ENCODE peak calls at places on chromosomes 6 and 20, in four cellular contexts. A, B, Z and S are unnamed samples.

GRCh38 chr6:104632565-104632964 is 227.2 kb downstream of the HACE1 start:
- DNase-seq in A (no peak), B (no peak), Z (no peak), S (peak; percentile 86)

GRCh38 chr20:22905667-22906066 is 129.4 kb upstream of the SSTR4 start:
- DNase-seq in A (no peak), B (peak; percentile 40), Z (peak; percentile 21), S (no peak)

GRCh38 chr20:45798935-45799642 is 7.3 kb downstream of the DNTTIP1 start:
- DNase-seq in A (no peak), B (no peak), Z (peak; percentile 33), S (peak; percentile 82)

GRCh38 chr20:60053125-60053812 is 95.0 kb downstream of the CDH26 start:
- DNase-seq in A (no peak), B (no peak), Z (no peak), S (no peak)

GRCh38 chr20:34040300-34041015 is 46.7 kb downstream of the RALY start:
- DNase-seq in A (no peak), B (peak; percentile 18), Z (no peak), S (no peak)

GRCh38 chr6:136745300-136745699 is 47.0 kb downstream of the MAP3K5 start:
- DNase-seq in A (no peak), B (no peak), Z (no peak), S (no peak)

GRCh38 chr6:5981274-5982026 is 25.3 kb downstream of the NRN1 start:
- DNase-seq in A (no peak), B (no peak), Z (no peak), S (no peak)

GRCh38 chr6:75723382-75723781 is 25.7 kb upstream of the MYO6 start:
- DNase-seq in A (no peak), B (no peak), Z (no peak), S (no peak)

GRCh38 chr6:13355969-13356368 is 27.6 kb upstream of the TBC1D7 start:
- DNase-seq in A (no peak), B (no peak), Z (no peak), S (no peak)

DNA sequence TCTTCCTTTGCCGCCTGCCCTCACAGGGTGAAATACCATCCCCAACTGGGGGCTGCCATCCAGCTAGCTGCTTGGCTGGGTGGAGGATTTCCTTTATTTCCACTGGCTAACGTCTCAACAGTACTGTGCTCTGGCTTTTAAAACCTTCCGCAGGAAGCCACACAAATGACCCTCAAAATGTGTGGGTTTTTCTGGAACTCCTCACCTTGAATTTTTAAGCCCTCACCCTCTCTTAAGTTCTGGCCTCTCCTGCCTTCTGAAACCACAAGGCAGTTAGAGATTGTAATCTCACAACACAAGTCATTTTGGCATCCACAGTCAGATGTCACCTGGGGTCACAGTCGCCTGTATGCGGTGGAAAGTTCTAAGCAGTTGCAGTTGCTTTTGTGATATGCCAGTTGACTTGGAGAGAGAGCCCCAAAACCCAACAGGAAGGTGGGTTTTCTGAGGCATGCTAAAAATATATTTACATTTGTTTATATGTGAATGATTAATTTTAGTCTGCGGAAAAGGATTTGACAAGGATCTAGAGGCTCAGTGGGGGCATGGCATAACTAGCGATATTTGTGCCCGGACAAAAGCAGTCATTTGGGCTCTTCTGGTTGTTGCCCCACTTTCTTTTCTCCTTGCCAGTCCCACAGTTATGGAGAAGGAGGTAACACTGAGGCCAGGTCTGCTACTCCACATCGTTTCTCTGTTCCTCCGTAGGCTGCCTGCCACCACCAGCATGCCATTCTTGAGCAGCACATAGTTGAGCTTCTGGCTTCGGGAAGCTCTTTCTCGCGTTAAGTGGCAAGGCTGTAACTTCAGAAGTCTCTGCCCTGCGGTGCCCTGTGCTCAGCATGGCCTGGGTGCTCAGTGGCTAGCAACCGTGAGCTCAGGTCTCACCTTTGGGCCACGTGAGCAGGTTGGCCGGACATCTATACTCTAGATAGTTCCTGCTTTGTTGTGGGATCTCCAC is 335.3 kb downstream of the CD83 start:
- DNase-seq in A (no peak), B (no peak), Z (no peak), S (no peak)
- H3K4me3 ChIP-seq in A (no peak overlapping the region), B (no peak overlapping the region), Z (no peak overlapping the region), S (no peak overlapping the region)

DNA sequence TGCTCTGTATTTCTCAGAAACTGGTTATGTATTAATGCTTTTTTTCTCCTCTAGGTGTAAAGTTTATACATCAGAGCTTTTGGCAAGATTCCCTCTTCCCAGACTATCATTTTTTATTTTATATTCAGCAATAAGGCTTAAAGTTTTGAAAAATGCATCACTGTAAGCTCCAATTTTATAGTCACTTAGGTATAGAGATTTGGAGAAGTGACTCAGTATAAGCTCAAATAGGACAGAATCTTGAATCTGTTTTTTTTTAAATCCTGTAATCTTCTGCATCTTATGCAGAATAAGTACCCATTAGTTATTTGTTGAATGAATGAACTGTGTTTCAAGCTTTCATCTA is 1.0 kb downstream of the NCOA7 start:
- DNase-seq in A (no peak), B (no peak), Z (no peak), S (no peak)
- H3K4me3 ChIP-seq in A (peak overlapping the region; percentile 97), B (peak overlapping the region; percentile 94), Z (peak overlapping the region; percentile 91), S (peak overlapping the region; percentile 90)

GRCh38 chr20:64050261-64051032 is 1.0 kb upstream of the SOX18 start:
- DNase-seq in A (no peak), B (no peak), Z (no peak), S (no peak)

GRCh38 chr20:64048402-64049044 is 916 bp downstream of the SOX18 start:
- DNase-seq in A (no peak), B (no peak), Z (no peak), S (no peak)

GRCh38 chr20:64049887-64050260 is 435 bp upstream of the SOX18 start:
- DNase-seq in A (no peak), B (peak; percentile 47), Z (no peak), S (no peak)

GRCh38 chr20:64047968-64048401 is 1.5 kb downstream of the SOX18 start:
- DNase-seq in A (no peak), B (no peak), Z (no peak), S (no peak)

GRCh38 chr20:64049060-64049886 is at the start of gene SOX18:
- DNase-seq in A (no peak), B (peak; percentile 64), Z (no peak), S (no peak)
- H3K4me3 ChIP-seq in A (peak within 1 kb of the TSS; percentile 31), B (peak within 1 kb of the TSS; percentile 71), Z (no peak within 1 kb of the TSS), S (no peak within 1 kb of the TSS)

GRCh38 chr6:151014404-151015150 is 149.1 kb downstream of the MTHFD1L start:
- DNase-seq in A (no peak), B (peak; percentile 62), Z (peak; percentile 56), S (peak; percentile 70)
- H3K4me3 ChIP-seq in A (no peak overlapping the region), B (peak overlapping the region; percentile 24), Z (no peak overlapping the region), S (no peak overlapping the region)

DNA sequence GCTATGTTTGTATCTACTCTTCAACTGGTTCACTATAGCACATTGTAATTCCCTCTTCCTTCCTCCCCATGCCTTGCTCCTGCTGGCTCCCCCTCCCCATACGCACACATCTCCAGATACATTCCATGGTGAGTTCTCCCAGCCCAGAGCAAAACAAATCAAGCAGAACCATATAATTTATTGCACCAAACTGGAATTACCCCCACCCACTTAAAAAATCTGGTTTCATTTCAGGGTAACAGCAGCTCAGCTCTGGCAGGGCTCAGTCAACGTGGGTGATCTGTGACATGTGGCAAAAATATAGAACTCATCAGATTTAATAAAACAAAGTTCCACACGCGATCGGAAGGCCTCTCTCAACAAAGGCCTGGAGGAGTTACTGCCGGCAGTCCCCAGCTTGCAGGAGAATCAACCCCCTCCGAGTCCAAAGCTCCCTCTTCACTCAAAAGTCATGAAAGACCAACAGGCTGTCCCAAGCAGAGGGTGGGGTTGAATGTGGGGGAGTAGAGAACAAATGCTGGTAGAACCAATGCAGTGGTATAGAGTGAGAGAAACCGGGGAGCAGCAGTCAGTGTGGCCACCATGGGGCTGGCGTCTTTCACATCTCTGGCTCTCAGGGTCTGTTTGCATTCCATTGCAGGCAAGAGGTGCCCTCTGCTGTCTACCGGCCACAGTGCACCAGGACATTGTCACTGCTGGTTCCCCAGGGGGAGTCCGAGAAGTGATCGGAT is 323.3 kb upstream of the NT5E start:
- DNase-seq in A (no peak), B (peak; percentile 27), Z (peak; percentile 41), S (peak; percentile 33)
- H3K4me3 ChIP-seq in A (peak overlapping the region; percentile 41), B (no peak overlapping the region), Z (no peak overlapping the region), S (no peak overlapping the region)

GRCh38 chr6:90544741-90545140 is 42.1 kb downstream of the MAP3K7 start:
- DNase-seq in A (no peak), B (no peak), Z (no peak), S (no peak)

GRCh38 chr6:90544085-90544484 is 42.8 kb downstream of the MAP3K7 start:
- DNase-seq in A (no peak), B (no peak), Z (no peak), S (no peak)

GRCh38 chr6:90545450-90545849 is 41.4 kb downstream of the MAP3K7 start:
- DNase-seq in A (no peak), B (no peak), Z (no peak), S (no peak)

GRCh38 chr6:90548001-90548400 is 38.9 kb downstream of the MAP3K7 start:
- DNase-seq in A (no peak), B (no peak), Z (no peak), S (no peak)

DNA sequence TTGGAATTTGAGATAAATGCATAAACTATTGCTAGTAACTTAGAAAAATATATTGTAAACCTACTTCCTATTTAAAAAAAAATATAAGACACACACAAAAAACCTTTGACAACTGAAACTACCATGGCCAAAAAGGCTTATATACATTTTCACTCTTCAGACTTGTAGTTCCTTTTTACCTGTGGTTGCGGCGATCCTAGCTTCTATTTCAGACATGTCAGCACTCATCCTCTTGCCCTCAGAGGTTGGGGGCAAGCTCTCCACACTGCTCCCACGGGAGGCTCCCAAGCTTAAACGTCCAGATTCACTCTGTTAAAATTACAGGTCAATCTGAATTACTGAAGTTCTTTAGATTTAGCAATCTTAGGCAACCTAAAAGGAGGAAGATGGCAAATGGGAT is 39.8 kb downstream of the MAP3K7 start:
- DNase-seq in A (no peak), B (no peak), Z (no peak), S (no peak)
- H3K4me3 ChIP-seq in A (no peak overlapping the region), B (no peak overlapping the region), Z (no peak overlapping the region), S (no peak overlapping the region)

DNA sequence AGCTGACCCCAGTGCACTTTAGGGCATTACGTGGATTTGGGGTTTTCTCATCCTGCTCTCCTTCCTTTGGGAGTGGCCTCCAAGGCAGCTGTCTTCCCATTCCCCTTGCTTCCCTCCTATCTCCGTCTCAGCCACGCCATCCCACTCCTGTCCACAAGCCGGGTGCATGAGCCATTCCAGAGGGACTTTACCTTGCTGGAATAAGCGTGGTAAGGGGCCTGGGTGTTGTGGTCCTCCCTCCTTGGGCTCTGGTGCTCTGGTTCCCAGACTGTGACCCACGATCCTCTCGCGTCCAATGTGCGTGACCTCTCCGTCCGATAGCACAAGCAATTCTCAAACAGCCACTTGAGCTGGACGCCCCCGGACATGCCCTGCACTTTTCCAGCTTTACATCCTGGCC is 60.6 kb upstream of the NKX2-2 start:
- DNase-seq in A (no peak), B (no peak), Z (no peak), S (no peak)
- H3K4me3 ChIP-seq in A (no peak overlapping the region), B (no peak overlapping the region), Z (no peak overlapping the region), S (no peak overlapping the region)